ENCODE peak calls at places on chromosomes 7 and 10, in ten cellular contexts. V is NCI-H460, F is RPMI7951, K is lower leg skin, M is hippocampal formation, G is glomerular endothelial cell, W is NCI-H146, D is T1000, A is HEK293T, H is fibroblast of the conjunctiva. Z is an unnamed sample.

GRCh38 chr7:136956671-136957070 is 88.2 kb downstream of the CHRM2 start:
- DNase-seq in G (peak; percentile 45), F (peak; percentile 28), V (no peak), H (no peak), K (no peak), M (no peak), A (no peak), W (no peak), D (no peak), Z (no peak)

GRCh38 chr10:61994404-61995031 is 93.0 kb downstream of the ARID5B start:
- DNase-seq in K (no peak), D (no peak), W (peak; percentile 56), A (no peak), V (no peak), H (no peak), G (no peak), F (no peak), M (no peak), Z (no peak)

GRCh38 chr7:101465576-101466196 is 103.0 kb downstream of the COL26A1 start:
- DNase-seq in W (no peak), A (no peak), F (no peak), V (no peak), H (no peak), K (no peak), D (no peak), M (no peak), G (no peak), Z (no peak)

GRCh38 chr7:105810556-105810955 is 65.8 kb downstream of the ATXN7L1 start:
- DNase-seq in F (no peak), H (no peak), A (no peak), M (no peak), W (no peak), V (no peak), K (no peak), G (no peak), D (no peak), Z (no peak)

GRCh38 chr10:28432210-28432676 is 100.7 kb upstream of the WAC start:
- DNase-seq in H (peak; percentile 51), F (peak; percentile 74), W (peak; percentile 55), D (no peak), A (peak; percentile 68), M (peak; percentile 32), K (no peak), G (peak; percentile 23), V (peak; percentile 50), Z (peak; percentile 22)

GRCh38 chr7:85126383-85126782 is 60.5 kb downstream of the SEMA3D start:
- DNase-seq in G (no peak), M (no peak), D (no peak), A (no peak), H (no peak), K (no peak), F (no peak), W (no peak), V (no peak), Z (no peak)

GRCh38 chr10:43013065-43013464 is 63.8 kb upstream of the RET start:
- DNase-seq in D (no peak), G (no peak), F (no peak), A (no peak), K (no peak), M (no peak), W (no peak), H (no peak), V (no peak), Z (no peak)

GRCh38 chr7:696426-697258 is 29.9 kb upstream of the DNAAF5 start:
- DNase-seq in F (no peak), G (no peak), A (no peak), W (no peak), K (peak; percentile 79), M (no peak), V (no peak), D (no peak), H (no peak), Z (no peak)

GRCh38 chr7:81470084-81470723 is 299.6 kb downstream of the HGF start:
- DNase-seq in M (peak; percentile 70), A (peak; percentile 70), H (peak; percentile 49), D (peak; percentile 28), F (peak; percentile 77), G (no peak), K (peak; percentile 88), W (peak; percentile 32), V (peak; percentile 70), Z (no peak)

GRCh38 chr7:112414855-112415490 is 35.3 kb upstream of the IFRD1 start:
- DNase-seq in G (no peak), K (no peak), H (peak; percentile 30), A (peak; percentile 59), D (no peak), W (peak; percentile 59), F (peak; percentile 58), V (peak; percentile 52), M (no peak), Z (no peak)

GRCh38 chr7:148773344-148773743 is 74.6 kb downstream of the CUL1 start:
- DNase-seq in M (no peak), D (no peak), H (no peak), F (peak; percentile 38), A (no peak), W (peak; percentile 46), V (no peak), G (no peak), K (no peak), Z (peak; percentile 41)

GRCh38 chr7:87875151-87876039 is 765 bp downstream of the SLC25A40 start:
- DNase-seq in W (peak; percentile 24), K (peak; percentile 84), G (no peak), F (peak; percentile 13), H (no peak), V (no peak), D (no peak), A (peak; percentile 8), M (no peak), Z (peak; percentile 17)

GRCh38 chr7:37065779-37066271 is 341.5 kb upstream of the AOAH start:
- DNase-seq in W (no peak), H (no peak), V (no peak), A (no peak), K (no peak), D (no peak), F (peak; percentile 63), M (no peak), G (no peak), Z (no peak)

GRCh38 chr7:1175967-1176851 is 16.2 kb upstream of the ZFAND2A start:
- DNase-seq in W (peak; percentile 78), A (peak; percentile 84), V (peak; percentile 75), M (peak; percentile 52), G (no peak), D (peak; percentile 72), F (peak; percentile 76), K (peak; percentile 96), H (peak; percentile 55), Z (peak; percentile 56)

GRCh38 chr10:22598488-22598887 is 115.9 kb downstream of the PIP4K2A start:
- DNase-seq in D (no peak), W (peak; percentile 67), F (peak; percentile 62), H (no peak), V (no peak), A (no peak), G (no peak), K (peak; percentile 50), M (no peak), Z (no peak)

GRCh38 chr10:77332256-77332655 is 305.4 kb downstream of the KCNMA1 start:
- DNase-seq in F (no peak), M (no peak), W (peak; percentile 56), H (no peak), V (no peak), K (no peak), D (no peak), A (no peak), G (no peak), Z (no peak)

GRCh38 chr10:50987934-50988333 is 86.4 kb upstream of the PRKG1 start:
- DNase-seq in G (no peak), M (no peak), D (no peak), V (no peak), A (no peak), W (no peak), K (no peak), H (no peak), F (no peak), Z (no peak)

GRCh38 chr10:128897414-128897928 is 569.6 kb upstream of the MGMT start:
- DNase-seq in M (no peak), F (no peak), A (no peak), V (no peak), K (no peak), H (no peak), W (no peak), G (no peak), D (no peak), Z (no peak)

GRCh38 chr7:143518941-143519340 is 41.3 kb downstream of the TAS2R41 start:
- DNase-seq in G (no peak), M (no peak), H (no peak), V (no peak), F (no peak), K (no peak), A (no peak), W (no peak), D (no peak), Z (no peak)

GRCh38 chr10:8187171-8187666 is 132.7 kb downstream of the GATA3 start:
- DNase-seq in A (no peak), F (peak; percentile 10), K (no peak), H (no peak), D (no peak), G (no peak), W (no peak), M (no peak), V (no peak), Z (no peak)

GRCh38 chr10:59877191-59877671 is 29.1 kb downstream of the CCDC6 start:
- DNase-seq in M (no peak), W (no peak), D (peak; percentile 26), F (no peak), G (no peak), V (no peak), K (no peak), H (peak; percentile 9), A (no peak), Z (no peak)

GRCh38 chr10:113788604-113789083 is 37.2 kb downstream of the PLEKHS1 start:
- DNase-seq in F (peak; percentile 94), W (no peak), G (no peak), M (no peak), A (no peak), H (peak; percentile 90), D (peak; percentile 66), K (no peak), V (peak; percentile 66), Z (no peak)

GRCh38 chr10:48314107-48314506 is 7.6 kb downstream of the MAPK8 start:
- DNase-seq in V (no peak), W (no peak), M (no peak), A (no peak), D (no peak), G (no peak), H (no peak), F (no peak), K (no peak), Z (no peak)

GRCh38 chr7:157440346-157441022 is 103.7 kb downstream of the DNAJB6 start:
- DNase-seq in G (no peak), H (no peak), K (peak; percentile 25), V (no peak), W (no peak), F (no peak), A (no peak), M (no peak), D (no peak), Z (no peak)

GRCh38 chr7:69708857-69709256 is 110.6 kb downstream of the AUTS2 start:
- DNase-seq in D (no peak), G (no peak), F (no peak), W (no peak), M (no peak), A (no peak), K (no peak), H (no peak), V (peak; percentile 15), Z (no peak)

GRCh38 chr10:1374901-1375804 is 319.0 kb downstream of the WDR37 start:
- DNase-seq in F (no peak), W (no peak), K (peak; percentile 77), D (no peak), A (no peak), G (no peak), V (no peak), M (no peak), H (no peak), Z (no peak)

GRCh38 chr7:17183630-17184328 is 114.7 kb upstream of the AHR start:
- DNase-seq in G (no peak), A (no peak), H (no peak), V (no peak), W (no peak), M (no peak), D (no peak), F (peak; percentile 6), K (no peak), Z (no peak)

Z was measured in central memory CD4-positive, alpha-beta T cell.